ENCODE peak calls at places on chromosome 6, in five cellular contexts. V, M, X, U and O are unnamed samples.

GRCh38 chr6:96528193-96528592 is 6.6 kb downstream of the UFL1 start:
- DNase-seq in V (no peak), M (no peak), X (no peak), U (no peak), O (no peak)

GRCh38 chr6:13500264-13500663 is 12.9 kb upstream of the GFOD1 start:
- DNase-seq in V (no peak), M (no peak), X (no peak), U (no peak), O (no peak)

GRCh38 chr6:97394160-97394748 is 111.2 kb upstream of the MMS22L start:
- DNase-seq in V (peak), M (peak), X (peak), U (peak), O (no peak)

GRCh38 chr6:35203680-35204079 is 10.1 kb upstream of the SCUBE3 start:
- DNase-seq in V (no peak), M (no peak), X (no peak), U (no peak), O (no peak)

GRCh38 chr6:63560806-63561672 is 11.2 kb upstream of the LOC128125822 start:
- DNase-seq in V (no peak), M (peak), X (no peak), U (no peak), O (no peak)

GRCh38 chr6:147117580-147117979 is 86.6 kb upstream of the STXBP5 start:
- DNase-seq in V (no peak), M (peak), X (no peak), U (no peak), O (no peak)

GRCh38 chr6:39880521-39881048 is 53.7 kb downstream of the MOCS1 start:
- DNase-seq in V (no peak), M (no peak), X (no peak), U (no peak), O (no peak)

GRCh38 chr6:112571486-112571885 is 224.4 kb downstream of the RFPL4B start:
- DNase-seq in V (no peak), M (peak), X (peak), U (no peak), O (no peak)

GRCh38 chr6:44034391-44034861 is 92.8 kb downstream of the MRPL14 start:
- DNase-seq in V (peak), M (no peak), X (no peak), U (no peak), O (no peak)

GRCh38 chr6:151101116-151101810 is 138.5 kb upstream of the AKAP12 start:
- DNase-seq in V (no peak), M (peak), X (no peak), U (no peak), O (no peak)

GRCh38 chr6:140183881-140184280 is 809.4 kb upstream of the CITED2 start:
- DNase-seq in V (no peak), M (peak), X (peak), U (no peak), O (no peak)

GRCh38 chr6:112298021-112298745 is 43.8 kb upstream of the LAMA4 start:
- DNase-seq in V (no peak), M (peak), X (peak), U (no peak), O (no peak)

GRCh38 chr6:90148867-90149266 is 147.8 kb downstream of the BACH2 start:
- DNase-seq in V (no peak), M (no peak), X (no peak), U (no peak), O (no peak)

GRCh38 chr6:99838607-99839006 is 155.4 kb downstream of the MCHR2 start:
- DNase-seq in V (no peak), M (no peak), X (no peak), U (no peak), O (no peak)

GRCh38 chr6:112232845-112233256 is 21.5 kb downstream of the LAMA4 start:
- DNase-seq in V (no peak), M (peak), X (peak), U (peak), O (no peak)

GRCh38 chr6:14450133-14451040 is 332.8 kb downstream of the CD83 start:
- DNase-seq in V (no peak), M (no peak), X (no peak), U (no peak), O (no peak)

GRCh38 chr6:130778946-130779657 is 48.1 kb upstream of the SMLR1 start:
- DNase-seq in V (no peak), M (peak), X (peak), U (no peak), O (no peak)
- H3K4me3 ChIP-seq in V (no peak), M (no peak), X (no peak), U (no peak), O (peak)

DNA sequence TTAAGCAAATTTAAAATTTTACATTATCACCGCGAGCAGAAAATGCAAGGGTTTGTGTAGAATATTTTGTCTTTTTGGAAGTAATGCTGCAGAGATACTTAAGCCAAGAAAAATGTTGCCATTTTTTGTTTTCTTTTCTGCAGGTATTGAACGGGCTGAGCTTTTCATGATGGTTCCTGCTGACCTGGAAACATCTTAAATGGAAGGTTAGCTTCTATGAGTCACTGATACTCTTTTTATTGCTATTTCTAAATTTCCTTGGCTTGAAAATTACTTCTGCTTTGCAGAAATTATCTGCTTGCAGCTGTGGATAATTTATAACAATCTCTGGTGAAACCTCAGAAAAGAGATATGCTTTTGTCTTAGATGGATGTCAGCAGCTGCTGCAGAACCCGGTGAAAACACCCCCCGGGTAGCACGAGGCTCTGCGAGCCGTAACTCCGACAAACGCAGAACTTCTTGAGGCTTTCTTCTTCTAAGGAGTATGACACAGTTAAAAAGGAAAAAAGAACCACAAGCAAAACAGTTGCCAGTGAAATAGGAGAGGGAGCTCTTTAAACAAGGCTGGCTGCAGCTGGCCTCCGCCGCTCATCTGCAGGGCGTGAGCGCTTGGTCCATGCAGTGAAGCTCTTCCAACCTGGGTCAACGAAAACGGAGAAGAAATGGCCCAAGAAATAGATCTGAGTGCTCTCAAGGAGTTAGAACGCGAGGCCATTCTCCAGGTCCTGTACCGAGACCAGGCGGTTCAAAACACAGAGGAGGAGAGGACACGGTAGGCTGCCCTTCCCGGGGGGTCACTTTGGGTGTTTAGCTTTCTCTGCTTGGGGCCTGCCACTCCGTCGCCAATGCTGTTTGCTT is 13.0 kb downstream of the SYTL3 start:
- DNase-seq in V (no peak), M (peak), X (peak), U (no peak), O (no peak)
- H3K4me3 ChIP-seq in V (no peak), M (peak), X (peak), U (no peak), O (no peak)

GRCh38 chr6:28489366-28490190 is 26.0 kb downstream of the GPX6 start:
- DNase-seq in V (no peak), M (peak), X (no peak), U (peak), O (no peak)
- H3K4me3 ChIP-seq in V (no peak), M (peak), X (peak), U (peak), O (peak)

DNA sequence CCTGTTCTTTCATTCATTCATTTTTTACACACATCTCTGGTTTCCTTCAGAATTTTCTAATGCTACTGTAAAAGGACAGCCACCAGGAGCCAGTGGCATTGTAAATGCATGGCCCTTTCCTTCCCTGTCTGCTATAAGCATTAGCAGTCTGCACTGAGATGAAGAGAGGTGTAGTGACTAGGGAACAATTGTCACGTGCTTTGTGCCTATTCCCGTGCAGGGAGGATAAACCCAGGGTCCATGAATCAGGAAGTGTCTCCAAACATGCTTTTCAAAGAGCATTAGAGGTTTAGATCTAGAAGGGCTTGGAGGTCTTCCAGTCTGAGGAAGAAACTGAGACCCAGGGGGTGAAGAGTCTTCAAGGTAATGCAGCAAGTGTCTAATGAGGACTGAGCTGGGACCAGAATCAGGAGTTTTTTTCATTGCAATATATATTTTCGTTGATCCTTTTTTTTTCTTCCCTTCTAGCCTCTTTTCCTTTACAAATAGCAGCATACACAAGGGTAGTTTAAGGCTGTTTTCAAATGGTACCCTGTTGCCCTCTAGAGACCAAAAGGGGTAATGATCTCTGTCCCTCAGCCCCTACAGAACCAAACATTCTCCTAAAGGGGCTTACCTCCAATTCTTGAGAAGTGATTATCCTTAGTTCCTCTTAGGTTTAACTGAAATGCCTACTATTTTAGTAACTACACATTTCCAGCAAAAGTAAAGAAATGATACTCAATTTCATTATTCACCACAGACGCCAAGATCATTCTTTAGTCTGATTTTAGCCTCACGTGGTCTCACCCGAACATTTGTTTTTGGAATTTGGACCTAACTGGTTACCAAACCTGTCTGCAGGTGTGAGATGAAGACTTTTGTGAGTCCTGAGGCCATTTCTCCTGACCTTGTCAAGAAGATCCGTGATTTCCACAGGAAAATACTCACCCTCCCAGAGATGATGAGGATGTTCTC is 6.6 kb downstream of the TRIM15 start:
- DNase-seq in V (no peak), M (peak), X (peak), U (no peak), O (no peak)
- H3K4me3 ChIP-seq in V (no peak), M (no peak), X (no peak), U (no peak), O (no peak)